ENCODE peak calls at places on chromosome 5, in eight cellular contexts. P is tibial nerve, M is fibroblast of lung, D is tibial artery, E is adrenal gland, N is RWPE1, L is heart right ventricle, B is cardiac muscle cell. S is an unnamed sample.

GRCh38 chr5:81212211-81212687 is 20.9 kb upstream of the CKMT2 start:
- DNase-seq in P (no peak), M (no peak), D (no peak), E (no peak), N (no peak), L (no peak), B (no peak), S (no peak)

GRCh38 chr5:53560028-53560427 is 411 bp upstream of the NDUFS4 start:
- DNase-seq in P (no peak), M (no peak), D (no peak), E (no peak), N (no peak), L (no peak), B (no peak), S (no peak)

GRCh38 chr5:175590471-175590881 is 67.4 kb upstream of the HRH2 start:
- DNase-seq in P (no peak), M (peak), D (no peak), E (no peak), N (peak), L (no peak), B (no peak), S (no peak)

GRCh38 chr5:138528208-138528607 is 14.8 kb downstream of the ETF1 start:
- DNase-seq in P (no peak), M (no peak), D (no peak), E (no peak), N (peak), L (no peak), B (no peak), S (no peak)

GRCh38 chr5:3595102-3595961 is at the start of gene IRX1:
- DNase-seq in P (no peak), M (no peak), D (no peak), E (no peak), N (no peak), L (no peak), B (peak), S (no peak)

GRCh38 chr5:110784901-110785300 is 46.1 kb downstream of the SLC25A46 start:
- DNase-seq in P (no peak), M (no peak), D (no peak), E (no peak), N (no peak), L (no peak), B (no peak), S (no peak)

GRCh38 chr5:50727149-50727496 is 60.7 kb downstream of the PARP8 start:
- DNase-seq in P (no peak), M (no peak), D (no peak), E (peak), N (peak), L (no peak), B (no peak), S (no peak)

GRCh38 chr5:78592735-78593386 is 55.7 kb downstream of the LHFPL2 start:
- DNase-seq in P (no peak), M (no peak), D (no peak), E (no peak), N (no peak), L (no peak), B (no peak), S (no peak)

GRCh38 chr5:1018596-1018995 is 10.0 kb downstream of the NKD2 start:
- DNase-seq in P (no peak), M (no peak), D (no peak), E (no peak), N (no peak), L (no peak), B (no peak), S (peak)

GRCh38 chr5:169795311-169795710 is 158.2 kb downstream of the DOCK2 start:
- DNase-seq in P (no peak), M (peak), D (no peak), E (no peak), N (peak), L (no peak), B (no peak), S (no peak)
- TF ChIP-seq CTCF in P (no peak), M (no peak), D (no peak), E (no peak), N (no peak), L (no peak), B (no peak), S (no peak)

GRCh38 chr5:140564196-140565023 is at the start of the genes APBB3 and SLC35A4:
- DNase-seq in P (peak), M (peak), D (peak), E (peak), N (peak), L (peak), B (peak), S (peak)

GRCh38 chr5:140565780-140566095 is 1.1 kb downstream of the SLC35A4 start:
- DNase-seq in P (no peak), M (no peak), D (no peak), E (no peak), N (peak), L (no peak), B (no peak), S (no peak)

GRCh38 chr5:140566665-140567064 is 2.0 kb downstream of the SLC35A4 start:
- DNase-seq in P (no peak), M (no peak), D (no peak), E (no peak), N (no peak), L (no peak), B (no peak), S (no peak)

GRCh38 chr5:140563554-140563953 is 844 bp downstream of the APBB3 start:
- DNase-seq in P (no peak), M (no peak), D (no peak), E (no peak), N (no peak), L (no peak), B (no peak), S (no peak)

DNA sequence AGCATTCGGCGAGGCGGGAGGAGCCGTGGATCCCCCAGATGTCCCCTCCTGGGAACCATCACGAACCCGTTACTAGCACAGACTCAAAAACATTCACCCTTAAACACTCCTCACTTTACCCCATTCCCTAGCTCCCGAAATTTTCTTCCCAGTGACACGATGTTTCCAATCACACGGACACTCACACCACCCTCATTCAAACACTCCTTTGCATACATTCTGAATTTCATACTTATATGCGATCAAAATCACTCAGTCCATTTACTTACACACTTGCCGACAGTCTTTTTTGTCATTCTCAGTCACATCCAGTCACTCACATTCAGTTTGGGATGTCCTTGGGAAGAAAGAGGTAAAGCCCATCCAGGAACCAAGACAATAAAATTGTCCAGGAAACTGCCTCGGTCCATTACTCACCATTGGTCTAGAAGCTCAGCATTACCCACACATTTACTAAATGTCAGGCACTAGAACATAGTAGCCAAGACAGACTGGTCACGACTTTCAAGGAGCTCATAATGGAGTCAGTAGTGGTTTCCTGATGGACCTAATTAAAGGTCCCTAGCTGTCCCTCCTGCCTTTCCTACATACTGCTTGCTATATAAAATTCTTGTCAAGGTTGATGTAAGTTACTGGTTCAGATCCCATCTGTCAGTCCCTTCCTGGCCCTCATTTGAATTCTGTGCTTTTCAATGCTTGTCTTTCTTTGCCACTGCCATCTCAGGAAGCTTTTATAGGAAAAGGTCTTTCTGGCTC is 574 bp downstream of the SLC35A4 start:
- DNase-seq in P (no peak), M (no peak), D (no peak), E (no peak), N (peak), L (no peak), B (no peak), S (no peak)
- H3K27ac ChIP-seq in P (peak), M (peak), D (peak), E (peak), N (peak), L (peak), B (peak), S (peak)

GRCh38 chr5:74670377-74671038 is 14.5 kb upstream of the HEXB start:
- DNase-seq in P (no peak), M (no peak), D (no peak), E (no peak), N (no peak), L (no peak), B (no peak), S (no peak)
- TF ChIP-seq CTCF in P (no peak), M (no peak), D (no peak), E (no peak), N (no peak), L (no peak), B (no peak), S (no peak)

GRCh38 chr5:144698454-144698853 is 527.8 kb downstream of the KCTD16 start:
- DNase-seq in P (no peak), M (no peak), D (no peak), E (no peak), N (no peak), L (no peak), B (no peak), S (no peak)
- H3K27ac ChIP-seq in P (no peak), M (no peak), D (no peak), E (no peak), N (no peak), L (no peak), B (no peak), S (no peak)

GRCh38 chr5:66239034-66239433 is 94.9 kb downstream of the SREK1 start:
- DNase-seq in P (no peak), M (no peak), D (no peak), E (no peak), N (peak), L (no peak), B (no peak), S (no peak)
- TF ChIP-seq CTCF in P (no peak), M (no peak), D (no peak), E (no peak), N (no peak), L (peak), B (peak), S (no peak)

GRCh38 chr5:156669416-156669815 is 180.7 kb upstream of the PPP1R2B start:
- DNase-seq in P (no peak), M (no peak), D (no peak), E (no peak), N (no peak), L (no peak), B (no peak), S (no peak)
- H3K27ac ChIP-seq in P (no peak), M (no peak), D (no peak), E (no peak), N (no peak), L (no peak), B (no peak), S (no peak)

DNA sequence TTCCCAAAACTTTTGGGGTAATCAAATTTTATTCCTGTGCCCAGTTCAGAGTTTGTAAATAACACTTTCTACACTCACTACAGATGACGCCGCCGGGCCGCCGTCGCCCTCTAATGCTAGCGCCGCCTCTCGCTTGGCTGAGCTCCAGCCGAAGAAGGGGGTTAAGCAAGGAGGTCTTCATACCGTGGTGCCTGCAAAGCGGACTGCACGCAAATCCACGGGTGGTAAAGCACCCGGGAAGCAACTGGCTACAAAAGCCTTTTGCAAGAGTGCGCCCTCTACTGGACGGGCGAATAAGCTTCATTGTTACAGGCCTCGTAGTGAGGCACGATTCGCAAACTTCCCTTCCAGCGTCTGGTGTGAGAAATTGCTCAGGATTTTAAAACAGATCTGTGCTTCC is 280.4 kb downstream of the MEF2C start:
- DNase-seq in P (no peak), M (no peak), D (no peak), E (no peak), N (no peak), L (no peak), B (no peak), S (no peak)
- TF ChIP-seq CTCF in P (no peak), M (no peak), D (no peak), E (peak), N (peak), L (no peak), B (no peak), S (no peak)

GRCh38 chr5:142295960-142296860 is 28.6 kb downstream of the SPRY4 start:
- DNase-seq in P (no peak), M (no peak), D (no peak), E (no peak), N (no peak), L (no peak), B (no peak), S (no peak)

GRCh38 chr5:142301487-142302035 is 23.3 kb downstream of the SPRY4 start:
- DNase-seq in P (no peak), M (no peak), D (no peak), E (no peak), N (no peak), L (no peak), B (no peak), S (no peak)

GRCh38 chr5:142300677-142301076 is 24.1 kb downstream of the SPRY4 start:
- DNase-seq in P (no peak), M (no peak), D (no peak), E (no peak), N (no peak), L (no peak), B (no peak), S (no peak)

GRCh38 chr5:142296914-142297417 is 27.9 kb downstream of the SPRY4 start:
- DNase-seq in P (no peak), M (peak), D (no peak), E (peak), N (no peak), L (peak), B (peak), S (no peak)

GRCh38 chr5:142298789-142299188 is 26.0 kb downstream of the SPRY4 start:
- DNase-seq in P (no peak), M (no peak), D (no peak), E (no peak), N (no peak), L (no peak), B (no peak), S (no peak)
- H3K27ac ChIP-seq in P (no peak), M (no peak), D (no peak), E (no peak), N (no peak), L (no peak), B (no peak), S (no peak)